ENCODE peak calls at places on chromosomes 1 and 21, in six cellular contexts. T, E, N, Y, A and D are unnamed samples.

GRCh38 chr1:85137660-85138059 is 63.2 kb downstream of the SYDE2 start:
- DNase-seq in T (no peak), E (peak; percentile 32), N (no peak), Y (peak; percentile 88), A (peak; percentile 70), D (no peak)

GRCh38 chr1:159868766-159869165 is 6.3 kb upstream of the VSIG8 start:
- DNase-seq in T (no peak), E (no peak), N (no peak), Y (no peak), A (no peak), D (no peak)

GRCh38 chr1:42379794-42380616 is 587 bp upstream of the RIMKLA start:
- DNase-seq in T (no peak), E (no peak), N (peak; percentile 49), Y (no peak), A (no peak), D (no peak)

GRCh38 chr1:33714421-33714820 is 149.5 kb upstream of the HMGB4 start:
- DNase-seq in T (no peak), E (no peak), N (no peak), Y (no peak), A (no peak), D (no peak)

GRCh38 chr21:33964706-33965325 is 49.2 kb upstream of the ATP5PO start:
- DNase-seq in T (no peak), E (no peak), N (no peak), Y (no peak), A (no peak), D (no peak)

GRCh38 chr1:18972991-18973390 is 16.5 kb upstream of the IFFO2 start:
- DNase-seq in T (no peak), E (no peak), N (peak; percentile 26), Y (no peak), A (peak; percentile 35), D (no peak)

GRCh38 chr1:57637155-57637554 is 213.3 kb upstream of the DAB1 start:
- DNase-seq in T (no peak), E (no peak), N (peak; percentile 74), Y (no peak), A (no peak), D (no peak)

GRCh38 chr1:174968750-174969244 is 30.9 kb upstream of the CACYBP start:
- DNase-seq in T (no peak), E (no peak), N (peak; percentile 77), Y (no peak), A (no peak), D (no peak)

GRCh38 chr1:205246426-205247119 is 18.8 kb downstream of the TMCC2 start:
- DNase-seq in T (no peak), E (peak; percentile 28), N (no peak), Y (no peak), A (peak; percentile 33), D (no peak)

GRCh38 chr1:178599745-178600144 is 86.8 kb downstream of the TEX35 start:
- DNase-seq in T (no peak), E (no peak), N (no peak), Y (no peak), A (no peak), D (no peak)

GRCh38 chr1:53469373-53469772 is 10.2 kb downstream of the DMRTB1 start:
- DNase-seq in T (no peak), E (no peak), N (no peak), Y (no peak), A (no peak), D (peak; percentile 62)

GRCh38 chr1:213374369-213374768 is 323.3 kb downstream of the RPS6KC1 start:
- DNase-seq in T (peak; percentile 81), E (peak; percentile 70), N (peak; percentile 70), Y (peak; percentile 71), A (no peak), D (no peak)

GRCh38 chr1:54796902-54797301 is 4.2 kb downstream of the TTC22 start:
- DNase-seq in T (no peak), E (no peak), N (no peak), Y (no peak), A (no peak), D (no peak)

GRCh38 chr1:38559180-38559874 is 300.2 kb downstream of the RRAGC start:
- DNase-seq in T (no peak), E (no peak), N (peak; percentile 7), Y (peak; percentile 27), A (no peak), D (no peak)

GRCh38 chr1:229227298-229227919 is 43.5 kb upstream of the RAB4A start:
- DNase-seq in T (peak; percentile 87), E (peak; percentile 91), N (peak; percentile 90), Y (peak; percentile 86), A (peak; percentile 92), D (peak; percentile 84)

GRCh38 chr1:15742339-15742801 is at the start of gene TMEM82:
- DNase-seq in T (no peak), E (no peak), N (no peak), Y (peak; percentile 78), A (no peak), D (no peak)

GRCh38 chr21:30714946-30715345 is 3.6 kb downstream of the KRTAP21-3 start:
- DNase-seq in T (no peak), E (no peak), N (no peak), Y (no peak), A (no peak), D (no peak)

GRCh38 chr1:167003711-167004110 is 14.6 kb downstream of the MAEL start:
- DNase-seq in T (no peak), E (no peak), N (no peak), Y (no peak), A (no peak), D (no peak)

GRCh38 chr1:91501527-91501859 is 842 bp downstream of the CDC7 start:
- DNase-seq in T (peak; percentile 53), E (peak; percentile 27), N (peak; percentile 57), Y (no peak), A (no peak), D (no peak)

GRCh38 chr1:234452566-234452965 is 26.4 kb downstream of the TARBP1 start:
- DNase-seq in T (no peak), E (no peak), N (no peak), Y (no peak), A (no peak), D (no peak)

GRCh38 chr1:44318097-44319088 is 36.7 kb downstream of the ERI3 start:
- DNase-seq in T (peak; percentile 72), E (no peak), N (peak; percentile 56), Y (peak; percentile 53), A (no peak), D (no peak)

DNA sequence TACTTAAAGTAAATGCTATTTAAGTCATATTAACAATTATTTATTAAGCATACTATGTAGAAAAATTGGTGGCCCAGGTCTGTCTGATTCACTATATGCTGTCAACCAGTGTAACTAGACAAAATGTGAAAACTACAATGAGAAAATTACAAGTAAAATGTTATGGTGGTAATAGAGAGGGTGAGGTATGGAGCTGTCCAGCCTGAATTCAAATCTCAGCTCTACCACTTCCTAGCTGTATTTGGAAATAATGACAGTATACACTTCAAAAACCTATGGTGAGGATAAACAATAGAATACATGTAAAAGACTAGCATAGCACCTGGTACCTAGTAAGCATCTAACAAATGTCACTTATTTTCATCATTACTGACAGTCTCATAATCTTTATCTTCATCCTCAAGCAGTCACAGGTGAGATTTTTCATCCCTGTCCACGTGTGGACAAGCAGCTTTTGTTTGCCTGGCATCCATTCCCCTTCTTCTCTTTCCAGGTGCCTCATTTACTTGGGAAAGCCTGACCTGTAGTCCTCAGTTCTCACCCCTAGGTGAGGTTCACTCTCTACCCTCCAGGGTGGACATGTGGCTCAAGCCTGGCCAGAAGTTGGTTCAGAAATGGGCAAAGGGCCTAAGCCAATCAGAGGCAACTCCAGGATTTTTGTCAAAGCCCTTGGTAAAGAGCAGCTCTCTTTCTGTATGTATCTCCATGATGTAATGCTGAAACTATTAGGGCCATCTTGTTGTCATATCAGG is 29.5 kb downstream of the EGLN1 start:
- DNase-seq in T (peak; percentile 9), E (no peak), N (no peak), Y (no peak), A (no peak), D (no peak)
- H3K27ac ChIP-seq in T (peak overlapping the region; percentile 99), E (no peak overlapping the region), N (peak overlapping the region; percentile 53), Y (no peak overlapping the region), A (peak overlapping the region; percentile 61), D (no peak overlapping the region)

DNA sequence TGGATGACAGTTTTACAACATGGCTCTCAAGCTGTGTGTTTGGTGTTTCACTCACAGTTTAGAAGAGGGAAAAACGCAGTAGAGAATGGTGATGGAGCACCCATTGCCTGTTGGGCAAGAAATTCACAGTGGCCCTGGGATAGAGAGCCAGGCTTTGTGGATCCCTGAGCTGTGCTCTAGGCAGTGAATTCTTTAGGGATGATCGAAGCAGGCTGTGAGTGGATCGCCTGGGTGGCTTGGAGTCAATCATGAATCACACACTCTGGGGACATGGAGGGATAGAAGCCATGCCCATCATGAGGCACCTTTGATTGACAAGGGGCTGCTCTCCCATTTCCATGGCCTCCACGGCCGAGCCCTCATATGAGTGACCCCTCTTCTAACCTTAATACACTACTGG is 47.4 kb downstream of the KCNJ6 start:
- DNase-seq in T (no peak), E (no peak), N (no peak), Y (no peak), A (no peak), D (no peak)
- TF ChIP-seq CTCF in T (no peak), E (no peak), N (no peak), Y (no peak), A (no peak), D (no peak)

GRCh38 chr1:184903111-184903692 is 71.1 kb downstream of the NIBAN1 start:
- DNase-seq in T (no peak), E (no peak), N (no peak), Y (no peak), A (no peak), D (no peak)

GRCh38 chr1:184910005-184910404 is 64.3 kb downstream of the NIBAN1 start:
- DNase-seq in T (no peak), E (no peak), N (no peak), Y (no peak), A (no peak), D (no peak)

GRCh38 chr1:184906771-184907170 is 67.5 kb downstream of the NIBAN1 start:
- DNase-seq in T (no peak), E (no peak), N (no peak), Y (no peak), A (no peak), D (no peak)

GRCh38 chr1:184910596-184910995 is 63.7 kb downstream of the NIBAN1 start:
- DNase-seq in T (no peak), E (no peak), N (peak; percentile 86), Y (peak; percentile 43), A (peak; percentile 90), D (peak; percentile 76)

GRCh38 chr1:184905601-184906322 is 68.5 kb downstream of the NIBAN1 start:
- DNase-seq in T (no peak), E (no peak), N (no peak), Y (peak; percentile 61), A (no peak), D (no peak)
- H3K27ac ChIP-seq in T (no peak overlapping the region), E (no peak overlapping the region), N (no peak overlapping the region), Y (no peak overlapping the region), A (no peak overlapping the region), D (peak overlapping the region; percentile 49)

GRCh38 chr1:107048255-107048654 is 8.2 kb upstream of the PRMT6 start:
- DNase-seq in T (no peak), E (no peak), N (no peak), Y (no peak), A (no peak), D (no peak)

GRCh38 chr1:107051266-107051665 is 5.2 kb upstream of the PRMT6 start:
- DNase-seq in T (no peak), E (no peak), N (no peak), Y (no peak), A (no peak), D (no peak)

DNA sequence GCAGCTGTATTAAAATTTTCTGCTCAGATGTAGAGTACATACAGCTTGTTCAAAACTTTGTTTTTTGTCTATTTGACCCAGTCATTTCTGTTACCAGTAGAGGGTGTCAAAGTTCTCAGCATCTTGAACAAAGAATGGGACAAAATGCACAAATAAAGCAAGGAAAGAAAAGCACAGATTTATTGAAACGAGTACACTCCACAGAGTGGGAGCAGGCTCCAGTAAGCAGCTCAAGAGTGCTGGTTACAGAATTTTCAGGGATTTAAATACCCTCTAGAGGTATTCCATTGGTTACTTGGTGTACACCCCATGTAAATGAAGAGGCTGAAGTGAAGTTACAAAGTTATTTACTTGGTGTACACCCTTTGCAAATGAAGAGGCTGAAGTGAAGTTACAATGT is 8.9 kb upstream of the PRMT6 start:
- DNase-seq in T (no peak), E (no peak), N (no peak), Y (no peak), A (no peak), D (no peak)
- TF ChIP-seq CTCF in T (no peak), E (no peak), N (peak; percentile 2), Y (no peak), A (no peak), D (no peak)